ENCODE peak calls at places on chromosome 6, in nine cellular contexts. A is fibroblast of lung; M is HepG2; H is choroid plexus epithelial cell; W is ovary; K is tibial artery; S is tibial nerve; Z is CD4-positive, alpha-beta T cell; P is fibroblast of mammary gland. C is an unnamed sample.

GRCh38 chr6:41392249-41392648 is 56.8 kb downstream of the NCR2 start:
- DNase-seq in A (no peak), K (no peak), M (no peak), Z (no peak), H (no peak), W (no peak), P (no peak), S (no peak), C (no peak)

GRCh38 chr6:146700078-146700686 is 101.4 kb downstream of the ADGB start:
- DNase-seq in M (peak), A (peak), P (peak), W (peak), S (peak), K (peak), H (peak), Z (no peak), C (peak)

GRCh38 chr6:104527761-104528415 is 331.8 kb downstream of the HACE1 start:
- DNase-seq in K (peak), Z (no peak), M (peak), P (peak), A (peak), H (peak), S (no peak), W (no peak), C (no peak)

GRCh38 chr6:42402184-42402583 is 49.5 kb downstream of the TRERF1 start:
- DNase-seq in H (peak), P (peak), S (no peak), M (no peak), K (no peak), W (no peak), Z (no peak), A (peak), C (no peak)

GRCh38 chr6:105430685-105431084 is 27.8 kb upstream of the PREP start:
- DNase-seq in A (no peak), P (peak), S (no peak), M (no peak), Z (no peak), K (no peak), W (no peak), H (no peak), C (no peak)

GRCh38 chr6:56046576-56046975 is 171.2 kb upstream of the BMP5 start:
- DNase-seq in P (peak), M (no peak), H (peak), A (peak), Z (no peak), K (peak), S (no peak), W (no peak), C (no peak)

GRCh38 chr6:126427713-126428112 is 87.8 kb downstream of the CENPW start:
- DNase-seq in H (no peak), S (no peak), A (no peak), W (no peak), M (peak), Z (no peak), K (no peak), P (no peak), C (no peak)

GRCh38 chr6:104525677-104526322 is 333.9 kb downstream of the HACE1 start:
- DNase-seq in H (peak), P (peak), S (peak), A (peak), K (peak), M (peak), Z (peak), W (peak), C (peak)

GRCh38 chr6:16688984-16689636 is 72.2 kb downstream of the ATXN1 start:
- DNase-seq in H (peak), K (no peak), A (peak), M (no peak), Z (no peak), W (no peak), P (peak), S (no peak), C (no peak)

GRCh38 chr6:106287215-106287614 is 38.3 kb downstream of the ATG5 start:
- DNase-seq in S (no peak), K (no peak), Z (no peak), H (peak), A (no peak), P (no peak), W (no peak), M (no peak), C (no peak)

GRCh38 chr6:2454180-2454579 is 208.8 kb upstream of the GMDS start:
- DNase-seq in S (no peak), H (no peak), K (no peak), P (peak), W (no peak), M (no peak), A (no peak), Z (no peak), C (no peak)

GRCh38 chr6:151488226-151488625 is 5.6 kb upstream of the CCDC170 start:
- DNase-seq in H (no peak), A (no peak), M (no peak), P (peak), W (no peak), Z (no peak), S (no peak), K (no peak), C (no peak)

GRCh38 chr6:154383273-154383672 is 26.7 kb upstream of the IPCEF1 start:
- DNase-seq in M (no peak), W (no peak), K (no peak), Z (no peak), P (no peak), S (no peak), H (no peak), A (no peak), C (no peak)

GRCh38 chr6:42230320-42231034 is 12.8 kb upstream of the MRPS10 start:
- DNase-seq in H (peak), K (no peak), S (no peak), P (no peak), Z (no peak), W (no peak), M (no peak), A (peak), C (no peak)

GRCh38 chr6:120056085-120056484 is 706.5 kb upstream of the MAN1A1 start:
- DNase-seq in S (no peak), K (no peak), Z (no peak), P (peak), H (no peak), W (no peak), A (no peak), M (no peak), C (no peak)

GRCh38 chr6:77425676-77426075 is 37.6 kb downstream of the HTR1B start:
- DNase-seq in K (no peak), A (peak), W (no peak), M (no peak), P (peak), H (peak), Z (no peak), S (no peak), C (no peak)

GRCh38 chr6:44730771-44731391 is 343.4 kb downstream of the CDC5L start:
- DNase-seq in K (no peak), S (no peak), A (peak), W (no peak), M (no peak), P (no peak), Z (no peak), H (peak), C (no peak)

GRCh38 chr6:30615958-30616810 is 859 bp downstream of the PPP1R10 start:
- DNase-seq in S (peak), K (no peak), M (peak), W (no peak), A (peak), Z (peak), H (peak), P (peak), C (no peak)

GRCh38 chr6:158955265-158955664 is 44.7 kb downstream of the RSPH3 start:
- DNase-seq in W (no peak), S (no peak), Z (no peak), A (no peak), K (no peak), M (no peak), H (peak), P (no peak), C (no peak)

GRCh38 chr6:124158024-124158423 is 354.4 kb downstream of the NKAIN2 start:
- DNase-seq in K (no peak), A (no peak), W (no peak), M (no peak), Z (no peak), P (no peak), S (no peak), H (no peak), C (no peak)

GRCh38 chr6:13065596-13065995 is 262.7 kb downstream of the TBC1D7 start:
- DNase-seq in S (no peak), H (no peak), P (peak), Z (no peak), K (no peak), A (no peak), M (no peak), W (no peak), C (no peak)

GRCh38 chr6:167730441-167730840 is 96.3 kb upstream of the AFDN start:
- DNase-seq in M (no peak), W (no peak), Z (no peak), P (no peak), S (no peak), H (no peak), K (no peak), A (no peak), C (no peak)

GRCh38 chr6:41451515-41452163 is 94.5 kb upstream of the FOXP4 start:
- DNase-seq in K (peak), Z (no peak), A (peak), M (no peak), P (peak), H (peak), W (peak), S (no peak), C (no peak)

GRCh38 chr6:89058627-89059026 is 21.9 kb upstream of the PNRC1 start:
- DNase-seq in W (no peak), H (peak), P (no peak), K (no peak), S (no peak), Z (no peak), A (no peak), M (no peak), C (no peak)

GRCh38 chr6:34601706-34602105 is 45.6 kb upstream of the SPDEF start:
- DNase-seq in Z (no peak), S (no peak), A (no peak), M (no peak), P (no peak), W (no peak), H (no peak), K (no peak), C (no peak)

GRCh38 chr6:79544299-79544927 is 7.2 kb upstream of the LCA5 start:
- DNase-seq in P (peak), Z (no peak), W (no peak), S (no peak), K (no peak), M (no peak), H (peak), A (peak), C (no peak)

GRCh38 chr6:68468244-68468884 is 166.7 kb upstream of the ADGRB3 start:
- DNase-seq in H (peak), M (no peak), Z (no peak), S (no peak), W (no peak), K (no peak), A (peak), P (no peak), C (no peak)
- TF ChIP-seq CTCF in H (peak), M (peak), Z (no peak), S (no peak), W (no peak), K (no peak), A (peak), P (peak), C (peak)

DNA sequence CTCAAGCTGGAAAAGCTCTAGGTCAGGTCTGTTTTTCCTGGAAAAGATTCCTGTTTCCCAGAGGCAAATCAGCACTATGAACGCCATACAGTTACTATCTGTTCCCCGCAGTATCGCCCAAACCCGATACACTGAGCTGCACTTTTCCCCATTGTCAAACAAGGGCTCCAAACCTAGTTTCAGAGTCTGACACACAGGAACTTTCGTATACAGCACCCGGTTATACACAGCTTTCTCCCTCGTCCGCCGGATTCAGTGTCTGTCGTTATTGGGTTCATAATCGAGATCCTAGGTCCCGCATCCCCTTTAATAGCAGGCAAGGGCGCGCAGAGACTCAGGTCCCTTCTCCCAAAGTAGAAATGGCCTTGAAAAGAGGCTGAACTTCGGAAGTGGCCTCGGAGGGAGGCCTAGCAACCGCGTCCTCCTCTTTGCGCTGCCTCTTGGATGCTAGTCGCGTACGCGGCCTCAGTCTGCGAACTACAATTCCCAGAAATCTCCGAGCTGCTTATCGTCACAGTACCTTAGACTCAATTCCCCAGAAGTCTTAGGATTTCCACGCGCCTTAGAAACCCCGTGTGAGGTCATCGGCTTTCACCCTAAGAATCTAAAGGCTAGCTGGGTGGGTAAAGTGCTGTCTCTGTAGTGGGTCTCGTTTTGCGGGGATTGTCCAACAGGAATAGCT is 34.2 kb downstream of the ZNF391 start:
- DNase-seq in K (no peak), W (peak), H (peak), Z (no peak), M (no peak), S (no peak), A (peak), P (peak), C (no peak)
- TF ChIP-seq CTCF in K (no peak), W (no peak), H (no peak), Z (no peak), M (no peak), S (no peak), A (no peak), P (no peak), C (no peak)

GRCh38 chr6:149929422-149929821 is 6.5 kb upstream of the RAET1G start:
- DNase-seq in M (no peak), A (no peak), P (no peak), K (no peak), W (no peak), H (no peak), S (no peak), Z (no peak), C (no peak)
- TF ChIP-seq CTCF in M (peak), A (peak), P (peak), K (no peak), W (no peak), H (peak), S (no peak), Z (no peak), C (peak)

GRCh38 chr6:136335736-136336362 is 46.2 kb upstream of the BCLAF1 start:
- DNase-seq in A (peak), W (peak), S (no peak), P (no peak), Z (no peak), M (no peak), K (no peak), H (no peak), C (no peak)

GRCh38 chr6:136337606-136338005 is 48.0 kb upstream of the BCLAF1 start:
- DNase-seq in S (no peak), Z (no peak), A (no peak), H (no peak), K (no peak), M (no peak), W (no peak), P (no peak), C (no peak)

GRCh38 chr6:136334465-136334846 is 44.8 kb upstream of the BCLAF1 start:
- DNase-seq in A (no peak), H (no peak), S (no peak), P (no peak), Z (no peak), K (no peak), M (no peak), W (no peak), C (no peak)

GRCh38 chr6:136333824-136334464 is 44.3 kb upstream of the BCLAF1 start:
- DNase-seq in M (no peak), H (no peak), P (no peak), Z (no peak), K (no peak), W (no peak), A (no peak), S (no peak), C (no peak)

GRCh38 chr6:136334853-136335252 is 45.2 kb upstream of the BCLAF1 start:
- DNase-seq in M (no peak), S (no peak), H (no peak), P (no peak), W (no peak), K (no peak), A (no peak), Z (no peak), C (no peak)
- TF ChIP-seq CTCF in M (peak), S (no peak), H (peak), P (peak), W (no peak), K (no peak), A (no peak), Z (no peak), C (peak)

GRCh38 chr6:73121421-73121993 is 103.8 kb downstream of the KHDC1L start:
- DNase-seq in A (peak), Z (no peak), P (peak), W (no peak), K (no peak), S (no peak), H (peak), M (no peak), C (no peak)
- TF ChIP-seq CTCF in A (no peak), Z (no peak), P (peak), W (no peak), K (no peak), S (no peak), H (peak), M (no peak), C (peak)

GRCh38 chr6:36076178-36077088 is 48.8 kb downstream of the MAPK14 start:
- DNase-seq in K (no peak), S (no peak), A (no peak), M (no peak), Z (no peak), H (no peak), W (no peak), P (no peak), C (no peak)

GRCh38 chr6:36075656-36076055 is 48.0 kb downstream of the MAPK14 start:
- DNase-seq in Z (no peak), S (no peak), K (no peak), M (peak), H (no peak), A (no peak), W (no peak), P (no peak), C (no peak)

GRCh38 chr6:36071281-36071680 is 43.7 kb downstream of the MAPK14 start:
- DNase-seq in S (no peak), Z (no peak), W (no peak), A (no peak), P (no peak), K (no peak), M (no peak), H (no peak), C (no peak)

GRCh38 chr6:36071714-36072113 is 44.1 kb downstream of the MAPK14 start:
- DNase-seq in P (no peak), W (no peak), H (no peak), M (no peak), K (no peak), S (no peak), A (no peak), Z (no peak), C (no peak)

GRCh38 chr6:36073587-36073986 is 46.0 kb downstream of the MAPK14 start:
- DNase-seq in K (no peak), A (no peak), Z (no peak), W (no peak), M (no peak), S (no peak), P (no peak), H (no peak), C (no peak)
- TF ChIP-seq CTCF in K (no peak), A (no peak), Z (no peak), W (no peak), M (no peak), S (no peak), P (peak), H (no peak), C (no peak)

GRCh38 chr6:53268858-53269608 is 79.7 kb downstream of the ELOVL5 start:
- DNase-seq in H (no peak), S (no peak), A (no peak), P (no peak), M (no peak), W (no peak), Z (no peak), K (no peak), C (no peak)

GRCh38 chr6:53264915-53265615 is 83.7 kb downstream of the ELOVL5 start:
- DNase-seq in W (no peak), Z (no peak), K (no peak), M (no peak), A (no peak), S (no peak), H (no peak), P (no peak), C (no peak)

GRCh38 chr6:53273356-53273755 is 75.4 kb downstream of the ELOVL5 start:
- DNase-seq in W (no peak), P (no peak), Z (no peak), K (no peak), S (no peak), M (no peak), H (no peak), A (no peak), C (no peak)

GRCh38 chr6:53266553-53267090 is 82.1 kb downstream of the ELOVL5 start:
- DNase-seq in W (no peak), A (no peak), H (no peak), S (no peak), P (no peak), K (no peak), M (no peak), Z (no peak), C (no peak)

DNA sequence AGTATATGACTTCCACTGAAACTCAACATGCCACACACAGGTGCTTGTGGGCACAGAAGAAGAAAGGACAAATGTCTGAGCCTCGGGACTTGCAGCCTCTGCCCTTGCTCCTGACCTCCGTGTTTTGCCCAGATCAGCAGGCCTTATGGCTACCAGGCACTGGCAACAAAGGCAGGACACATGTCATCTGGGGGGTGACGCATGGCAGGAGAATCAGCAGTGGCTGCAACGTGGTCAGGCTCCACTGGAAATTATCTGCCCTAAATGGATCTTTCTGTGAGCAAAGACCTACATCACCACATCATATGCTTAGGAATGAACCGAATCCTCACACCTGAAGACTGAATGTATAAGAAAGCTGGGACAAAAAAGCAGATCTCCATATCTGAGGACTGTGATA is 78.9 kb downstream of the ELOVL5 start:
- DNase-seq in P (no peak), H (no peak), M (no peak), K (no peak), A (no peak), S (no peak), W (no peak), Z (no peak), C (no peak)
- TF ChIP-seq CTCF in P (no peak), H (no peak), M (no peak), K (no peak), A (no peak), S (no peak), W (no peak), Z (no peak), C (no peak)

DNA sequence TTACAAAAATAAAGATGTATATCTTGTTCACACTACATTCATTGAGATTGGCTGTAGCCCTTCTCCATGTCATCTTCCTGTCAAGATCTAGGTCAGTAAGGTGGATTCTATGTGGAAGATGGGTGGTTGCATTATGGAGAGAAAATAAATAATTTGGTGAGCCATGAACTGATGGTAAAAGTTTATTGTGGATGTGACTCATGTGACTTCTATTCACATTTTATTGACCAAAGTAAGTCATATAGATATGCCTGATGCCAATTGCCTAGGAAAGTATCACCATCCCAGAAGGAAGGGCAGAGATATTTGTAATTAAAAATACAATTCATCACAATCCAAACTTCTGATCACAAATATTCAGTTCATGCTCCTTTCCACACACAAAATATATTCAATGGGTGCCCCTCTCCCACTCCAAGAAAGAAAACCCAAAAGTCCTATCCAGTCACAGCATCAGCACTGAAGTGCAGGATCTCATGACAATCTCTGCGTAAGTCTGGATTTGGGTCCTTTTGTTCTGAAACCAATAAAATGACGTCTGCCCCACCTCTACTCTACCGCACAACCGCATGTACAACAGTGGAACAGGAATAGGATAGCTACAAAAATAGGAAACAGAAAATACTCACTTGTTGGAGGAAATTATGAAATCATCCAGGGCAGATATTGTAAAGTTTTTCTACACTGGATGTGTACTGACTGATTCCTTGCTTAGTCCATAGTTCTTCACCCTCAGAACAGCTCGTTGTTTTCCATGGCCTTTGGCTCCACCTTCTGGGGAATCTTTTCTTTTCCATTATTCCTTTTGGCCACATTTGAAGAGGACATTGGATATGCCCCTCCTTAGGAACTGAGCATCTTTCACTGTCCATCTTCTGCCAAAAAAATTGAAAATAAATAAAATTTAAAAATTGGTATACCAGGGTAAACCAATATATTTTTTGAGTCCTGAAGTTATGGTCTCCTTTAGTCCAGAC is 16.1 kb upstream of the SLC17A3 start:
- DNase-seq in A (peak), H (peak), K (no peak), W (peak), S (peak), P (peak), Z (no peak), M (peak), C (peak)
- TF ChIP-seq CTCF in A (peak), H (peak), K (peak), W (peak), S (peak), P (peak), Z (peak), M (peak), C (peak)

C was measured in progenitor cell of endocrine pancreas.